ENCODE peak calls at places on chromosomes 3 and 15, in six cellular contexts. T is prostate gland; G is activated CD8-positive, alpha-beta memory T cell treated with anti-CD3 and anti-CD28 coated beads for 1 hour; K is endodermal cell; O is GM18507; P is psoas muscle. N is an unnamed sample.

GRCh38 chr15:79811406-79812405 is 85.1 kb downstream of the MTHFS start:
- DNase-seq in K (no peak), P (peak), G (no peak), T (peak), O (no peak), N (no peak)

GRCh38 chr3:118380576-118380975 is 654.1 kb downstream of the IGSF11 start:
- DNase-seq in O (no peak), T (no peak), G (no peak), K (no peak), P (no peak), N (no peak)

GRCh38 chr3:193711523-193711963 is 118.5 kb downstream of the OPA1 start:
- DNase-seq in K (no peak), G (no peak), O (no peak), T (no peak), P (no peak), N (no peak)

GRCh38 chr15:99341786-99342185 is 90.5 kb downstream of the LRRC28 start:
- DNase-seq in O (no peak), K (no peak), T (no peak), G (no peak), P (no peak), N (no peak)

GRCh38 chr3:62065985-62066693 is 307.2 kb downstream of the FEZF2 start:
- DNase-seq in O (no peak), G (no peak), K (no peak), T (no peak), P (no peak), N (no peak)

GRCh38 chr15:66673410-66674322 is 28.4 kb upstream of the SMAD6 start:
- DNase-seq in K (peak), G (no peak), O (no peak), P (no peak), T (no peak), N (peak)

GRCh38 chr3:38827791-38828190 is 11.8 kb upstream of the SCN10A start:
- DNase-seq in G (no peak), K (no peak), O (no peak), P (no peak), T (no peak), N (no peak)

GRCh38 chr3:111072016-111072891 is 638 bp downstream of the NECTIN3 start:
- DNase-seq in T (peak), P (peak), G (no peak), K (no peak), O (no peak), N (no peak)

GRCh38 chr3:11591401-11592266 is 52.1 kb downstream of the VGLL4 start:
- DNase-seq in K (peak), G (no peak), P (peak), T (no peak), O (no peak), N (no peak)

GRCh38 chr3:113773381-113773780 is 26.5 kb downstream of the ATP6V1A start:
- DNase-seq in O (no peak), G (no peak), T (no peak), K (no peak), P (no peak), N (no peak)

GRCh38 chr3:134381836-134382442 is 7.7 kb upstream of the AMOTL2 start:
- DNase-seq in K (peak), O (no peak), G (no peak), T (peak), P (no peak), N (no peak)

GRCh38 chr3:195813916-195814486 is 2.3 kb upstream of the MUC4 start:
- DNase-seq in T (no peak), P (no peak), K (peak), G (no peak), O (no peak), N (no peak)

GRCh38 chr15:61169904-61170695 is 59.0 kb downstream of the RORA start:
- DNase-seq in G (no peak), P (no peak), K (peak), O (no peak), T (no peak), N (no peak)

GRCh38 chr3:194095464-194095863 is 40.5 kb upstream of the HES1 start:
- DNase-seq in P (peak), G (no peak), K (no peak), O (no peak), T (peak), N (no peak)

GRCh38 chr3:185270262-185270955 is 16.6 kb upstream of the EHHADH start:
- DNase-seq in K (peak), T (no peak), P (no peak), O (no peak), G (no peak), N (peak)

GRCh38 chr3:158709666-158710083 is 22.6 kb downstream of the RARRES1 start:
- DNase-seq in P (no peak), G (no peak), K (no peak), O (no peak), T (no peak), N (peak)

GRCh38 chr3:188319569-188319968 is 165.6 kb downstream of the LPP start:
- DNase-seq in G (no peak), K (no peak), O (no peak), P (no peak), T (no peak), N (no peak)

GRCh38 chr15:74333662-74334061 is 33.8 kb downstream of the CYP11A1 start:
- DNase-seq in T (no peak), G (no peak), P (no peak), O (no peak), K (no peak), N (no peak)

GRCh38 chr15:75455424-75455981 is 4.0 kb upstream of the SIN3A start:
- DNase-seq in P (peak), K (peak), G (peak), O (peak), T (peak), N (peak)

GRCh38 chr3:193779933-193780332 is 186.9 kb downstream of the OPA1 start:
- DNase-seq in P (no peak), G (no peak), O (no peak), K (peak), T (no peak), N (no peak)

GRCh38 chr15:82021992-82022391 is 23.8 kb downstream of the MEX3B start:
- DNase-seq in T (peak), P (no peak), K (no peak), O (no peak), G (no peak), N (no peak)

GRCh38 chr3:123302961-123303360 is 101.2 kb downstream of the SEC22A start:
- DNase-seq in T (no peak), O (no peak), P (peak), K (no peak), G (no peak), N (no peak)

GRCh38 chr3:181726351-181727121 is 14.8 kb downstream of the SOX2 start:
- DNase-seq in O (no peak), K (peak), G (no peak), P (no peak), T (no peak), N (peak)

GRCh38 chr15:89030311-89030710 is 57.9 kb upstream of the ABHD2 start:
- DNase-seq in K (no peak), G (no peak), P (no peak), O (no peak), T (no peak), N (no peak)

GRCh38 chr3:18079739-18080138 is 337.3 kb upstream of the TBC1D5 start:
- DNase-seq in T (no peak), O (no peak), K (no peak), G (no peak), P (no peak), N (no peak)

GRCh38 chr3:23702198-23702597 is 103.6 kb upstream of the UBE2E1 start:
- DNase-seq in O (no peak), T (no peak), K (peak), P (no peak), G (no peak), N (no peak)

GRCh38 chr3:43153189-43154083 is 47.6 kb upstream of the POMGNT2 start:
- DNase-seq in K (no peak), T (no peak), G (no peak), O (no peak), P (peak), N (no peak)

GRCh38 chr3:14174483-14174882 is 3.9 kb downstream of the XPC start:
- DNase-seq in T (no peak), P (no peak), K (no peak), O (no peak), G (no peak), N (no peak)

GRCh38 chr3:13025090-13025489 is 48.1 kb downstream of the IQSEC1 start:
- DNase-seq in P (peak), K (no peak), T (no peak), O (no peak), G (no peak), N (no peak)

GRCh38 chr3:50671331-50671730 is 3.4 kb upstream of the DOCK3 start:
- DNase-seq in T (peak), O (no peak), K (peak), G (no peak), P (no peak), N (no peak)

GRCh38 chr15:42157981-42158765 is 1.7 kb upstream of the PLA2G4F start:
- DNase-seq in O (no peak), P (no peak), T (no peak), K (no peak), G (no peak), N (no peak)

N was measured in erythroblast.